ENCODE peak calls at places on chromosomes 2 and 18, in four cellular contexts. F is GM12878, S is H1, N is HepG2. O is an unnamed sample. For H4K20me1, the result is how much of the 10 kb centered on the place peaks cover.

GRCh38 chr2:206230060-206230890 is 44.2 kb upstream of the ZDBF2 start:
- DNase-seq in F (no peak), N (no peak), S (peak), O (no peak)

GRCh38 chr2:9004338-9005204 is 1.1 kb upstream of the MBOAT2 start:
- DNase-seq in S (no peak), F (no peak), N (no peak), O (peak)

GRCh38 chr18:23890589-23890988 is 124.0 kb upstream of the TTC39C start:
- DNase-seq in F (no peak), N (no peak), S (no peak), O (no peak)

GRCh38 chr2:237743561-237744269 is 54.9 kb upstream of the RBM44 start:
- DNase-seq in S (no peak), N (peak), F (no peak), O (no peak)

GRCh38 chr2:31003717-31004116 is 134.5 kb downstream of the GALNT14 start:
- DNase-seq in F (no peak), N (no peak), S (no peak), O (no peak)

GRCh38 chr2:10022041-10022421 is 21.3 kb upstream of the KLF11 start:
- DNase-seq in F (no peak), S (no peak), N (no peak), O (no peak)

GRCh38 chr18:48554610-48555400 is 16.0 kb downstream of the CTIF start:
- DNase-seq in S (no peak), F (no peak), N (no peak), O (no peak)

GRCh38 chr2:112839407-112840067 is 3.0 kb upstream of the IL1B start:
- DNase-seq in S (no peak), F (no peak), N (no peak), O (peak)

GRCh38 chr2:69720404-69720803 is 21.5 kb upstream of the ANXA4 start:
- DNase-seq in F (no peak), S (no peak), N (no peak), O (peak)

GRCh38 chr2:181741756-181742155 is 61.4 kb upstream of the NEUROD1 start:
- DNase-seq in N (no peak), S (no peak), F (no peak), O (no peak)

GRCh38 chr2:236896677-236897076 is 189.0 kb upstream of the COPS8 start:
- DNase-seq in N (no peak), F (no peak), S (no peak), O (no peak)

GRCh38 chr2:7029291-7030059 is 112.3 kb downstream of the RNF144A start:
- DNase-seq in N (peak), F (no peak), S (no peak), O (no peak)

GRCh38 chr2:120871016-120871635 is 135.5 kb downstream of the GLI2 start:
- DNase-seq in N (no peak), S (no peak), F (no peak), O (no peak)

GRCh38 chr2:238872628-238873400 is 24.9 kb downstream of the TWIST2 start:
- DNase-seq in S (no peak), F (no peak), N (no peak), O (no peak)

GRCh38 chr18:73954267-73954666 is 193.4 kb downstream of the FBXO15 start:
- DNase-seq in S (no peak), F (no peak), N (no peak), O (no peak)

GRCh38 chr2:84846041-84846663 is 34.7 kb downstream of the TRABD2A start:
- DNase-seq in N (no peak), S (no peak), F (no peak), O (no peak)

GRCh38 chr2:212984129-212984528 is 167.3 kb downstream of the IKZF2 start:
- DNase-seq in S (no peak), N (no peak), F (no peak), O (no peak)

GRCh38 chr2:64675860-64676259 is 22.1 kb upstream of the SERTAD2 start:
- DNase-seq in F (no peak), S (no peak), N (peak), O (peak)

GRCh38 chr18:2894841-2895370 is 48.1 kb downstream of the EMILIN2 start:
- DNase-seq in F (no peak), N (no peak), S (no peak), O (peak)

GRCh38 chr18:27954226-27954625 is 222.7 kb downstream of the CDH2 start:
- DNase-seq in F (no peak), S (no peak), N (no peak), O (no peak)

GRCh38 chr2:51718881-51719280 is 686.9 kb upstream of the NRXN1 start:
- DNase-seq in F (no peak), S (no peak), N (no peak), O (no peak)

GRCh38 chr2:158034198-158034831 is 67.4 kb upstream of the UPP2 start:
- DNase-seq in F (no peak), N (peak), S (no peak), O (peak)

GRCh38 chr2:174752403-174753037 is 11.8 kb downstream of the CHRNA1 start:
- DNase-seq in F (peak), N (no peak), S (no peak), O (no peak)

GRCh38 chr2:156826342-156826933 is 390.3 kb downstream of the GPD2 start:
- DNase-seq in N (no peak), S (no peak), F (no peak), O (no peak)

GRCh38 chr2:232142049-232142448 is 180.5 kb downstream of the DIS3L2 start:
- DNase-seq in S (no peak), N (peak), F (no peak), O (peak)

GRCh38 chr2:16121986-16122390 is 181.6 kb downstream of the MYCN start:
- DNase-seq in S (peak), N (no peak), F (no peak), O (no peak)

GRCh38 chr2:241680827-241681599 is 5.6 kb downstream of the DTYMK start:
- DNase-seq in S (no peak), F (no peak), N (no peak), O (no peak)

GRCh38 chr2:164782323-164782722 is 59.3 kb downstream of the COBLL1 start:
- DNase-seq in S (no peak), F (no peak), N (no peak), O (no peak)

GRCh38 chr2:145329976-145330375 is 810.1 kb upstream of the ZEB2 start:
- DNase-seq in S (no peak), F (no peak), N (no peak), O (no peak)

GRCh38 chr2:74628538-74629105 is 19.5 kb downstream of the M1AP start:
- DNase-seq in S (no peak), F (no peak), N (no peak), O (no peak)

GRCh38 chr18:12598181-12598921 is 59.6 kb downstream of the SPIRE1 start:
- DNase-seq in F (no peak), N (no peak), S (no peak), O (no peak)

GRCh38 chr2:100194951-100195350 is 52.6 kb upstream of the AFF3 start:
- DNase-seq in F (no peak), N (no peak), S (no peak), O (no peak)

GRCh38 chr2:220512419-220512818 is 885.0 kb downstream of the SLC4A3 start:
- DNase-seq in N (no peak), S (no peak), F (no peak), O (no peak)

GRCh38 chr2:166246901-166247300 is 119.1 kb upstream of the SCN1A start:
- DNase-seq in F (no peak), S (no peak), N (no peak), O (no peak)

GRCh38 chr2:79982445-79982844 is 322.1 kb downstream of the LRRTM1 start:
- DNase-seq in S (peak), F (no peak), N (peak), O (peak)

GRCh38 chr2:134372611-134373131 is 118.8 kb downstream of the MGAT5 start:
- DNase-seq in S (no peak), N (no peak), F (no peak), O (no peak)

GRCh38 chr2:74177697-74178096 is 982 bp downstream of the MOB1A start:
- DNase-seq in N (no peak), F (no peak), S (no peak), O (no peak)

GRCh38 chr2:9779572-9780264 is 63.6 kb upstream of the TAF1B start:
- DNase-seq in F (no peak), S (no peak), N (no peak), O (no peak)

DNA sequence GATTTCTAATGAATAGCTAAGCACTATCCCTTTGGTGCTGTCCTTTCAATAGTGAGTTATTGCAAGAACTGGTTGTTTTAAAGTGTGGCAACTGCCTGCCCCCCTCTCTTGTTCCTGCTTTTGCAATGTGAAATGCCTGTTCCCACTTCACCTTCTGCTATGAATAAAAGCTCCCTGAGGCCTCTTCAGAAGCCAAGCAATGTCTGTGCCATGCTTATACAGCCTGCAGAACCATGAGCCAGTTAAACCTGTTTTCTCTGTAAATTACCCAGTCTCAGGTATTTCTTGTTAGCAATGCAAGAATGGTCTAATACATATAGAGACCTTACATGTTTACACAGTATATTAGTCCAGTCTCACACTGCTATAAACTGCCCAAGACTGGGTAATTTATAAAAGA is 15.0 kb upstream of the METTL21A start:
- DNase-seq in S (no peak), F (no peak), N (no peak), O (no peak)
- TF ChIP-seq RFX5 in S (no peak), F (no peak), N (no peak), O (no peak)

GRCh38 chr2:226797289-226797988 is 2.2 kb downstream of the IRS1 start:
- DNase-seq in F (no peak), N (no peak), S (no peak), O (no peak)
- TF ChIP-seq HDAC2 in F (no peak), N (no peak), S (no peak), O (no peak)

GRCh38 chr2:105821428-105822125 is 76.9 kb downstream of the NCK2 start:
- DNase-seq in N (no peak), S (no peak), F (no peak), O (no peak)
- H4K20me1 ChIP-seq in N (under half), S (under half), F (under half), O (under half)

GRCh38 chr18:36831139-36831538 is 2.2 kb downstream of the KIAA1328 start:
- DNase-seq in F (no peak), N (no peak), S (no peak), O (no peak)

GRCh38 chr18:36828157-36828629 is 609 bp downstream of the TPGS2 start:
- DNase-seq in N (peak), F (no peak), S (no peak), O (no peak)

GRCh38 chr18:36830141-36830495 is 1.2 kb downstream of the KIAA1328 start:
- DNase-seq in N (peak), S (no peak), F (no peak), O (no peak)

GRCh38 chr18:36828630-36829361 is at the start of the genes KIAA1328 and TPGS2:
- DNase-seq in N (peak), S (peak), F (peak), O (peak)

GRCh38 chr18:36829362-36830140 is 624 bp downstream of the KIAA1328 start:
- DNase-seq in N (peak), F (no peak), S (no peak), O (no peak)
- TF ChIP-seq RFX5 in N (no peak), F (no peak), S (no peak), O (no peak)

GRCh38 chr18:34640273-34640672 is 69.8 kb upstream of the DTNA start:
- DNase-seq in N (no peak), S (no peak), F (no peak), O (no peak)
- TF ChIP-seq HDAC2 in N (no peak), S (no peak), F (no peak), O (no peak)

GRCh38 chr2:45002661-45003210 is 6.5 kb downstream of the SIX2 start:
- DNase-seq in F (no peak), N (no peak), S (no peak), O (no peak)

GRCh38 chr2:45006041-45006941 is 3.0 kb downstream of the SIX2 start:
- DNase-seq in S (no peak), N (no peak), F (no peak), O (no peak)

GRCh38 chr2:45005261-45006002 is 3.8 kb downstream of the SIX2 start:
- DNase-seq in F (no peak), N (no peak), S (peak), O (no peak)

GRCh38 chr2:45003586-45004568 is 5.4 kb downstream of the SIX2 start:
- DNase-seq in S (peak), F (no peak), N (no peak), O (no peak)

GRCh38 chr2:45004569-45005181 is 4.6 kb downstream of the SIX2 start:
- DNase-seq in N (no peak), S (peak), F (no peak), O (no peak)
- H4K20me1 ChIP-seq in N (under half), S (under half), F (under half), O (under half)

GRCh38 chr2:188978291-188979081 is 4.3 kb downstream of the COL3A1 start:
- DNase-seq in S (no peak), F (peak), N (peak), O (no peak)
- TF ChIP-seq RFX5 in S (no peak), F (no peak), N (no peak), O (no peak)

GRCh38 chr2:96118698-96119388 is 2.5 kb upstream of the ADRA2B start:
- DNase-seq in N (no peak), F (no peak), S (no peak), O (no peak)
- TF ChIP-seq HDAC2 in N (no peak), F (no peak), S (no peak), O (no peak)

DNA sequence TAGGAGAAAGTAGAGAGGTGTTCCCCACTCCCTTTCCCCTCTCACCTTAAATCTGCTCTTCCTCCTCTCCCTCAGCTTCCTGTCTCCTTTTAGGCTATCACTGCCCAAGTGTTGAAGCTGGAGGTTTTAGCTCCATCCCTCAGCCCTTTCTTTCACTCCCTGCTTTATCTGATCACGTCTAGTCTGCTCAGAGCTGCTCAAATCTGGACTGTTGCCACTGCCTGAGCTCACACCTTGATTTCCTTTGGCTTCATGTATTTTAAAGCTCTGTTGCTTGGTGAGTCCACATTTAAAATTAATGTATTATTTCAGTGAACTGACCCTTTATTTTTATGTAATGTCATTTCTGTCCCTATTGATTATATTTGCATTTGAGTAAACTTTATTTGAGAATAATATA is 236.6 kb downstream of the PTGR3 start:
- DNase-seq in S (no peak), F (no peak), N (no peak), O (no peak)
- H4K20me1 ChIP-seq in S (under half), F (under half), N (under half), O (under half)

O was measured in K562.